ENCODE peak calls at places on chromosomes 7 and 10, in six cellular contexts. E is H1, C is suprapubic skin, Q is GM12878, T is transverse colon, N is stomach. F is an unnamed sample.

GRCh38 chr7:75951506-75951905 is 36.6 kb downstream of the POR start:
- DNase-seq in E (no peak), C (no peak), Q (no peak), T (no peak), N (no peak), F (peak)

GRCh38 chr10:90598513-90598912 is 259.3 kb downstream of the HTR7 start:
- DNase-seq in E (no peak), C (no peak), Q (no peak), T (no peak), N (no peak), F (no peak)

GRCh38 chr7:4663239-4663638 is 18.9 kb upstream of the FOXK1 start:
- DNase-seq in E (no peak), C (no peak), Q (no peak), T (no peak), N (no peak), F (no peak)

GRCh38 chr10:98186681-98187080 is 52.2 kb downstream of the R3HCC1L start:
- DNase-seq in E (no peak), C (no peak), Q (no peak), T (no peak), N (no peak), F (no peak)

GRCh38 chr10:22460101-22460500 is 114.8 kb downstream of the SPAG6 start:
- DNase-seq in E (no peak), C (no peak), Q (no peak), T (no peak), N (no peak), F (no peak)

GRCh38 chr7:152341039-152341913 is 94.5 kb downstream of the KMT2C start:
- DNase-seq in E (no peak), C (no peak), Q (peak), T (no peak), N (peak), F (peak)

GRCh38 chr7:44109991-44110390 is 5.8 kb downstream of the AEBP1 start:
- DNase-seq in E (no peak), C (no peak), Q (no peak), T (no peak), N (no peak), F (no peak)

GRCh38 chr10:105189464-105189800 is 548.3 kb downstream of the SORCS3 start:
- DNase-seq in E (no peak), C (no peak), Q (no peak), T (no peak), N (no peak), F (no peak)

GRCh38 chr10:112404612-112405011 is 30.7 kb downstream of the ACSL5 start:
- DNase-seq in E (no peak), C (no peak), Q (no peak), T (no peak), N (no peak), F (no peak)

GRCh38 chr7:109456116-109456515 is 886.4 kb downstream of the DNAJB9 start:
- DNase-seq in E (no peak), C (no peak), Q (no peak), T (no peak), N (no peak), F (no peak)

GRCh38 chr10:78407009-78407711 is 373.5 kb downstream of the RPS24 start:
- DNase-seq in E (peak), C (peak), Q (peak), T (peak), N (peak), F (peak)
- TF ChIP-seq EP300 in E (no peak), C (no peak), Q (no peak), T (no peak), N (no peak), F (no peak)

GRCh38 chr10:122675278-122675677 is 24.4 kb downstream of the C10orf120 start:
- DNase-seq in E (no peak), C (peak), Q (no peak), T (no peak), N (no peak), F (no peak)
- TF ChIP-seq POLR2AphosphoS5 in E (no peak), C (no peak), Q (no peak), T (no peak), N (no peak), F (no peak)

GRCh38 chr10:99659031-99659867 is at the start of gene ENTPD7:
- DNase-seq in E (peak), C (peak), Q (peak), T (peak), N (peak), F (peak)
- TF ChIP-seq POLR2A in E (no peak), C (no peak), Q (peak), T (peak), N (no peak), F (peak)

GRCh38 chr10:89091501-89091900 is 100.9 kb downstream of the FAS start:
- DNase-seq in E (no peak), C (no peak), Q (no peak), T (no peak), N (no peak), F (no peak)

GRCh38 chr10:89088901-89089300 is 98.3 kb downstream of the FAS start:
- DNase-seq in E (no peak), C (no peak), Q (no peak), T (no peak), N (no peak), F (no peak)

GRCh38 chr10:89085153-89085552 is 94.6 kb downstream of the FAS start:
- DNase-seq in E (no peak), C (no peak), Q (no peak), T (no peak), N (no peak), F (no peak)

GRCh38 chr10:89090760-89091455 is 100.3 kb downstream of the FAS start:
- DNase-seq in E (no peak), C (no peak), Q (no peak), T (no peak), N (no peak), F (no peak)

GRCh38 chr10:89086801-89087513 is 96.4 kb downstream of the FAS start:
- DNase-seq in E (peak), C (peak), Q (no peak), T (peak), N (peak), F (peak)
- TF ChIP-seq EP300 in E (no peak), C (no peak), Q (no peak), T (no peak), N (no peak), F (no peak)

DNA sequence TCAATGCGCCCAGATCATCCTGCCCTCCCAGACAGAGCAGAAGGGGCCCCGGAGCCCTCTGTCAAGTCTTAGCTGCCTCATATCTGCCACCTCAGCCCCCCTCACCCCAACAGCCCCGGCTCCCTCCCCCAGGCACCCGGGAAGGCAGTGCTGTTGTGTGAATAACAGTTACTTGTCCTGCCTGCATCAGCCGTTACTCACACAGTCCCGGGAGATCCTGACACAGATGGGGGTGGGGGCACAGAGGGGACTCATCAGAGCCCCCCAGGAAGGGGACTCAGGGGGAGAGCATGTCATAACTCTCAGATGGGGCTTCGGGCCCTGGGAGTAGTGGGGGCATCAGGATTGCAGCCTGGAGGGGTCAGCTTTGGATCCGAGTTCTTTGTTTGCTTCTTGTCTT is 12.4 kb upstream of the SERPINE1 start:
- DNase-seq in E (no peak), C (no peak), Q (no peak), T (no peak), N (no peak), F (no peak)
- TF ChIP-seq POLR2AphosphoS5 in E (no peak), C (no peak), Q (no peak), T (no peak), N (no peak), F (no peak)

DNA sequence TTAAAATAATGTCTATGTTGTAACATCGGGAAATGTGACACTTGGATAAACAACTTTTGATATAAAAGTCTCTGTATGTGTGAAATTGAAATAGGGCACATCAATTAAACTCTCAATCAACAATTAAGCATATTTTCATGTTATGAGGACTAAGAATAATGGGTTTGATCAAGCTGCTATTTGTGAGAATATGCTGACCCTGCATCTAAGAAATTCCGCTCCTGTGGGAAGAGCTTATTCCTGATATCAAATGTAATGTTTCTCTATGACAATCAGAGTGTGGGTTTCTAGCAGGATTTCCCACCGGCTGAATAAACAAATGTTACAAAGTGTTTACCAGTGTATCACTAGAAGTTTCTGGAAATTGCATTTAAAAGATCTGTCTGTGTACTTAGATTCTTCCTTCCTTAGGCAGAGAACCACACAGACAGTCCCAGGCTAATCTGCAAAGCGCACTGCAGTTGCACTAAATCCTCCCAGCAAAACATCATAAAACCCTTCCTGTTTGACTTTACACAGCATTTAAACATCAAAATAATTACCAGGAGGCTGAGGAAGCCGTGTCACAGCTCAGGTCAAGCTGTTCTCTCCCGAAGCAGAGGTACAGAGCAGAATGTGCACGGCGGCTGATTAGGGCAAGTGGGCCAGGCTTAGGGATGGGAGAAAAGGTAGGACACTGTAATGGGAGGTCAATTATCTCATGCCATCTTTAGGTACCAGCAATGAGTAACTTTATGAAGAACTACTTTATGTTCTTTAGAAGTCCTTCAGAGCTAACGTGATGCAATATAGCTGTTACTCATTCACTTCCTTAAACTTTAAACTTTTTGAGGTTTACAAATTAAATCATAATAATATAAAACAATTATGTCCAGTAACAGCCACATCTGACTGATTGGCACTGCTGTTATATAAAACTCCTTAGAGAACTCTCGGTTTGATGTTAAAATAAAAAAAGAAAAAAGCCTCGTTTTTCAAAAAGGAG is 109.1 kb upstream of the CTTNBP2 start:
- DNase-seq in E (no peak), C (no peak), Q (no peak), T (peak), N (no peak), F (no peak)
- TF ChIP-seq POLR2A in E (no peak), C (no peak), Q (no peak), T (no peak), N (no peak), F (no peak)

DNA sequence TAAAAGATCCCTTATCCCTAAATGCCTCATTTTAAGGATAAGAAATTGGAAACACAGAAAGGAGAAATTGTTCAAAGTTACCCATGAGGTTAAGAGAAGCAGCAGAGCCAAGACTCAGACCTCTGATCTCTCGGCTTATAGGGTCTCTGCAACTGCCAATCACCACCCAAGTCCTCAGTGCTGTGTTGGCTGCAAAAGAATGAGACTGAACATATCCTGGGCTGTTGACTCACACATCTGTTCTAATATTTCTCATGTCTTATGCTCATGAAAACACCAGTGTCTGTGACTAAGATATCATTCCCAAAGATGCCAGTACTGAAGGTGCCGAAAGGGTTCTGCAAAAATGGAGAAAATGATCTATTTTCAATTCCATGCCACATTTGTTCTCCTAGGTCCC is 153.3 kb downstream of the XPNPEP1 start:
- DNase-seq in E (no peak), C (no peak), Q (no peak), T (no peak), N (no peak), F (no peak)
- TF ChIP-seq EP300 in E (no peak), C (no peak), Q (no peak), T (no peak), N (no peak), F (no peak)

GRCh38 chr7:139294951-139295555 is 46.1 kb upstream of the FMC1 start:
- DNase-seq in E (no peak), C (no peak), Q (no peak), T (no peak), N (no peak), F (no peak)
- TF ChIP-seq POLR2AphosphoS5 in E (no peak), C (no peak), Q (no peak), T (no peak), N (no peak), F (no peak)

GRCh38 chr10:132516771-132517725 is 20.5 kb upstream of the INPP5A start:
- DNase-seq in E (peak), C (peak), Q (no peak), T (peak), N (peak), F (peak)
- TF ChIP-seq POLR2A in E (no peak), C (no peak), Q (no peak), T (peak), N (no peak), F (peak)